ENCODE peak calls at places on chromosomes 6 and 20, in ten cellular contexts. A is putamen, J is mesenchymal stem cell, O is fibroblast of mammary gland, U is endodermal cell, Y is H9, H is epithelial cell of proximal tubule, X is retinal pigment epithelial cell, P is amygdala, N is choroid plexus epithelial cell. R is an unnamed sample.

GRCh38 chr20:11216451-11217314 is 542.9 kb upstream of the JAG1 start:
- DNase-seq in H (no peak), A (no peak), J (peak; percentile 40), N (peak; percentile 80), P (no peak), U (no peak), Y (no peak), O (no peak), X (no peak), R (no peak)

GRCh38 chr6:43860285-43860684 is 90.3 kb downstream of the VEGFA start:
- DNase-seq in P (no peak), J (no peak), H (no peak), A (no peak), U (no peak), Y (no peak), N (peak; percentile 32), X (no peak), O (no peak), R (no peak)

GRCh38 chr6:46023216-46023915 is 7.7 kb upstream of the CLIC5 start:
- DNase-seq in A (no peak), U (no peak), J (no peak), X (no peak), N (peak; percentile 60), H (no peak), O (peak; percentile 86), P (no peak), Y (no peak), R (peak; percentile 63)

GRCh38 chr20:24977797-24978196 is 14.8 kb downstream of the APMAP start:
- DNase-seq in P (peak; percentile 29), N (no peak), J (no peak), Y (no peak), X (no peak), U (no peak), H (no peak), A (no peak), O (no peak), R (no peak)

GRCh38 chr6:11427827-11428245 is 109.7 kb upstream of the TMEM170B start:
- DNase-seq in A (no peak), N (peak; percentile 57), X (no peak), H (no peak), J (peak; percentile 56), Y (no peak), U (no peak), O (no peak), P (no peak), R (no peak)

GRCh38 chr6:155505560-155505959 is 49.9 kb upstream of the NOX3 start:
- DNase-seq in H (no peak), A (no peak), Y (no peak), J (no peak), N (peak; percentile 40), P (no peak), O (no peak), X (no peak), U (no peak), R (no peak)

GRCh38 chr6:28657756-28658465 is 132.2 kb downstream of the GPX5 start:
- DNase-seq in A (peak; percentile 56), Y (peak; percentile 62), U (peak; percentile 82), O (peak; percentile 68), N (peak; percentile 75), H (no peak), X (peak; percentile 9), J (peak; percentile 71), P (peak; percentile 66), R (no peak)

GRCh38 chr20:46348972-46349741 is 40.9 kb upstream of the CDH22 start:
- DNase-seq in J (peak; percentile 59), P (peak; percentile 66), Y (peak; percentile 80), H (no peak), N (peak; percentile 59), U (peak; percentile 92), X (no peak), A (peak; percentile 56), O (peak; percentile 52), R (no peak)

GRCh38 chr6:170033666-170034065 is 257.2 kb downstream of the DLL1 start:
- DNase-seq in X (no peak), H (no peak), Y (no peak), J (no peak), U (no peak), P (no peak), O (no peak), N (no peak), A (no peak), R (no peak)

GRCh38 chr6:35360349-35361138 is 18.2 kb downstream of the PPARD start:
- DNase-seq in A (peak; percentile 85), O (no peak), Y (peak; percentile 74), U (peak; percentile 89), X (no peak), N (peak; percentile 90), H (no peak), J (peak; percentile 37), P (peak; percentile 82), R (no peak)

GRCh38 chr20:53517146-53517545 is 76.5 kb downstream of the ZNF217 start:
- DNase-seq in X (no peak), P (no peak), A (no peak), O (no peak), H (no peak), U (no peak), J (no peak), N (peak; percentile 44), Y (no peak), R (no peak)

GRCh38 chr6:69907981-69908498 is 41.7 kb downstream of the COL19A1 start:
- DNase-seq in X (no peak), P (no peak), N (peak; percentile 57), A (no peak), Y (no peak), O (peak; percentile 12), U (no peak), J (peak; percentile 46), H (no peak), R (peak; percentile 47)

GRCh38 chr6:108874470-108875160 is 26.4 kb downstream of the ARMC2 start:
- DNase-seq in P (no peak), X (no peak), O (peak; percentile 86), J (peak; percentile 53), U (no peak), Y (no peak), N (peak; percentile 86), A (no peak), H (no peak), R (peak; percentile 83)